ENCODE peak calls at places on chromosomes 6 and 20, in seven cellular contexts. T is IMR-90, Q is cardiac muscle cell, J is ascending aorta, C is lower lobe of right lung, U is Peyer's patch, M is uterus. S is an unnamed sample. For H3K4me1, the result is how much of the 10 kb centered on the place peaks cover.

GRCh38 chr6:93468291-93468690 is 48.9 kb upstream of the EPHA7 start:
- DNase-seq in M (no peak), T (no peak), J (no peak), U (no peak), C (no peak), Q (peak), S (no peak)

GRCh38 chr6:50520325-50520724 is 193.0 kb upstream of the TFAP2D start:
- DNase-seq in T (no peak), M (no peak), Q (no peak), J (no peak), U (no peak), C (no peak), S (no peak)

GRCh38 chr20:17849901-17850673 is 118.5 kb downstream of the SNX5 start:
- DNase-seq in J (peak), U (peak), T (peak), C (peak), Q (peak), M (peak), S (peak)

GRCh38 chr6:129859524-129859923 is 1.6 kb downstream of the TMEM244 start:
- DNase-seq in T (peak), Q (peak), U (no peak), M (no peak), C (no peak), J (no peak), S (no peak)

GRCh38 chr20:24157213-24157612 is 168.6 kb upstream of the GGTLC1 start:
- DNase-seq in J (no peak), U (no peak), M (no peak), Q (no peak), T (no peak), C (no peak), S (no peak)

GRCh38 chr6:5412663-5413062 is 151.3 kb downstream of the FARS2 start:
- DNase-seq in M (no peak), Q (no peak), J (no peak), U (no peak), C (no peak), T (no peak), S (no peak)

GRCh38 chr20:5864873-5865582 is 85.3 kb downstream of the TRMT6 start:
- DNase-seq in M (no peak), C (no peak), J (no peak), U (no peak), T (peak), Q (peak), S (no peak)

GRCh38 chr20:2173186-2173585 is 71.6 kb downstream of the STK35 start:
- DNase-seq in M (no peak), Q (no peak), U (no peak), J (peak), T (no peak), C (no peak), S (no peak)

GRCh38 chr6:166743925-166744653 is 117.0 kb upstream of the RPS6KA2 start:
- DNase-seq in M (no peak), C (no peak), U (no peak), Q (no peak), J (no peak), T (peak), S (no peak)

GRCh38 chr20:9214676-9215075 is 145.8 kb downstream of the PLCB4 start:
- DNase-seq in J (no peak), C (no peak), U (no peak), T (peak), Q (peak), M (no peak), S (no peak)

GRCh38 chr20:21505161-21505809 is 8.6 kb downstream of the NKX2-2 start:
- DNase-seq in U (peak), C (peak), M (peak), Q (peak), T (peak), J (no peak), S (no peak)

GRCh38 chr20:36613974-36614373 is 8.4 kb downstream of the RAB5IF start:
- DNase-seq in T (no peak), Q (no peak), J (no peak), C (no peak), U (peak), M (no peak), S (no peak)

DNA sequence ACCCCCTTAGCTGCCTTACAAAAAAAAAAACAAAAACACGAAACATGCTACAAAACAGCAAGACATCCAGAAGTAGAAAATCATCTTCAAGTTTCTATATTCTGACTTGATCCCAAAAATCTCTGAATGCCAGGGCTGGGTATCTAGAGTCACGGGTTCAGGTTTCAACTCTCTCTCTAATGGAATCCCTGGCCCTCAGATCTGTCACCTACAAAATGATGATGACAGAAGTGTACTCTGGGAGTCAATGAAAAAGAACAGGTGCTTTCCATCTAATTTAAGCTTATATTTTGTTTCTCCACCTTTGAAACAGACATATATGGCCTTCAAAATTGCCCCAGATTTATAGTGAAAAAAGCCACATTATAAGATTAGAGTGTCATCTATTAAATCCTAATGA is 18.3 kb downstream of the RTN4IP1 start:
- DNase-seq in J (no peak), C (no peak), Q (no peak), U (no peak), T (no peak), M (no peak), S (no peak)
- H3K4me3 ChIP-seq in J (no peak), C (no peak), Q (no peak), U (no peak), T (no peak), M (no peak), S (no peak)

GRCh38 chr20:19688031-19688806 is 69.8 kb upstream of the RIN2 start:
- DNase-seq in T (peak), J (peak), Q (peak), U (peak), C (peak), M (peak), S (peak)
- TF ChIP-seq CTCF in T (peak), J (peak), Q (peak), U (no peak), C (peak), M (peak), S (peak)

GRCh38 chr20:43914697-43915208 is at the start of gene TOX2:
- DNase-seq in T (no peak), M (no peak), J (peak), C (peak), Q (peak), U (peak), S (peak)

GRCh38 chr20:43917380-43917779 is 2.7 kb downstream of the TOX2 start:
- DNase-seq in J (no peak), T (no peak), Q (no peak), U (no peak), C (no peak), M (no peak), S (peak)

GRCh38 chr20:43916875-43917371 is 2.3 kb downstream of the TOX2 start:
- DNase-seq in M (no peak), T (peak), C (no peak), Q (no peak), J (peak), U (no peak), S (peak)

GRCh38 chr20:43915209-43916072 is 789 bp downstream of the TOX2 start:
- DNase-seq in T (peak), U (peak), C (no peak), M (no peak), J (peak), Q (peak), S (no peak)

GRCh38 chr20:43916073-43916874 is 1.6 kb downstream of the TOX2 start:
- DNase-seq in U (no peak), Q (peak), C (no peak), J (peak), M (no peak), T (no peak), S (no peak)
- H3K4me1 ChIP-seq in U (under half), Q (under half), C (under half), J (under half), M (under half), T (under half), S (under half)

GRCh38 chr6:30321692-30322388 is 4.9 kb upstream of the TRIM39 start:
- DNase-seq in T (peak), J (no peak), M (no peak), U (no peak), C (no peak), Q (peak), S (no peak)
- H3K4me3 ChIP-seq in T (no peak), J (no peak), M (no peak), U (no peak), C (no peak), Q (no peak), S (no peak)

GRCh38 chr6:165301372-165302246 is 7.8 kb downstream of the C6orf118 start:
- DNase-seq in C (no peak), M (no peak), U (no peak), T (no peak), Q (no peak), J (no peak), S (no peak)
- TF ChIP-seq CTCF in C (no peak), M (no peak), U (no peak), T (no peak), Q (no peak), J (no peak), S (no peak)

DNA sequence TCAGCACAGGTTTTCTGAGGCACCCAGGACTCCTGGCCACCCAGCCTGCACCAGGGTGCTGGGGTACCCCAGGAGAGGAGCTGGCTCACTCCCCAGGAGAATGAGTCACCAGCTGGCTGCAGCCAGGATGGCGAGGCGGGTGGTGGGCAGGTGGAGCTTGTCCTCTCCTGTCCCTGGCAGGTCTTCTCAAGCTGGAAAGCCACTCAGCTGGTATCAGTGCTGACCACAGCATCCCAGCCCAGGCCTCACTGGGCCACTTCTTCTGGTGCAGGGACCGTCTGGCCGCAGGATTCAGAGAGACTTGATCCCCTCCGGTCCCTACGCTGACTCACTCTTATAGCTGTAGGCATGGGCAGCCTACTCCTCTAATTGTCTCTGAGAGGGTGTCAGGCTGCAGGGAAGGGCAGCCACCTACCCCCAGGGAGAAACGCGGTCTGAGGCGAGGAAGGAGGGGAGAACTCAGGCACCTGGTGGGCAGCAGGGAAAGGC is 22.2 kb downstream of the TFEB start:
- DNase-seq in T (peak), M (peak), J (peak), Q (no peak), U (no peak), C (peak), S (peak)
- H3K4me1 ChIP-seq in T (under half), M (under half), J (under half), Q (under half), U (under half), C (half or more), S (under half)